ENCODE peak calls at places on chromosomes 5 and 9, in six cellular contexts. B is heart right ventricle, G is T-helper 1 cell, A is NCI-H524, X is activated B cell treated with CpG ODN at 0.5 μM for 24 hours, Y is iPS-NIHi11. U is an unnamed sample.

GRCh38 chr5:164958688-164959087 is 1453.3 kb downstream of the MAT2B start:
- DNase-seq in B (no peak), G (no peak), A (no peak), X (no peak), Y (no peak), U (no peak)

GRCh38 chr9:135561391-135562234 is at the start of gene PAEP:
- DNase-seq in B (no peak), G (no peak), A (no peak), X (no peak), Y (no peak), U (no peak)

GRCh38 chr9:105911104-105911911 is 217.0 kb downstream of the TMEM38B start:
- DNase-seq in B (no peak), G (no peak), A (no peak), X (no peak), Y (peak), U (no peak)

GRCh38 chr9:85178486-85178885 is 509.0 kb downstream of the NTRK2 start:
- DNase-seq in B (no peak), G (no peak), A (no peak), X (no peak), Y (peak), U (no peak)

GRCh38 chr9:29160763-29161353 is 1587.6 kb upstream of the C9orf72 start:
- DNase-seq in B (no peak), G (no peak), A (peak), X (no peak), Y (peak), U (no peak)

GRCh38 chr5:74406844-74407243 is 233.7 kb downstream of the ENC1 start:
- DNase-seq in B (no peak), G (no peak), A (no peak), X (no peak), Y (no peak), U (no peak)

GRCh38 chr5:179161901-179162300 is 101.7 kb downstream of the ZNF354C start:
- DNase-seq in B (no peak), G (no peak), A (no peak), X (no peak), Y (no peak), U (no peak)

GRCh38 chr5:166992874-166993722 is 1298.3 kb upstream of the WWC1 start:
- DNase-seq in B (no peak), G (no peak), A (no peak), X (no peak), Y (no peak), U (no peak)

GRCh38 chr5:32017638-32018429 is 156.3 kb downstream of the GOLPH3 start:
- DNase-seq in B (peak), G (no peak), A (no peak), X (no peak), Y (no peak), U (no peak)

GRCh38 chr5:77971965-77972544 is 195.9 kb upstream of the TBCA start:
- DNase-seq in B (no peak), G (no peak), A (peak), X (no peak), Y (no peak), U (no peak)

GRCh38 chr9:113651896-113652295 is 188.4 kb downstream of the RGS3 start:
- DNase-seq in B (no peak), G (no peak), A (no peak), X (no peak), Y (no peak), U (no peak)

GRCh38 chr9:89313842-89314241 is 2.8 kb downstream of the CKS2 start:
- DNase-seq in B (no peak), G (no peak), A (peak), X (no peak), Y (no peak), U (no peak)

GRCh38 chr5:149407331-149408251 is 28.5 kb upstream of the IL17B start:
- DNase-seq in B (no peak), G (no peak), A (no peak), X (no peak), Y (no peak), U (no peak)

GRCh38 chr5:95864944-95865504 is 42.5 kb upstream of the GLRX start:
- DNase-seq in B (no peak), G (no peak), A (no peak), X (no peak), Y (no peak), U (no peak)

GRCh38 chr5:32645246-32645645 is 59.9 kb downstream of the SUB1 start:
- DNase-seq in B (no peak), G (no peak), A (no peak), X (no peak), Y (no peak), U (no peak)

GRCh38 chr5:116766470-116766947 is 191.9 kb upstream of the SEMA6A start:
- DNase-seq in B (peak), G (no peak), A (no peak), X (no peak), Y (no peak), U (no peak)

GRCh38 chr5:146699729-146700430 is 178.7 kb downstream of the PPP2R2B start:
- DNase-seq in B (no peak), G (no peak), A (peak), X (no peak), Y (no peak), U (no peak)

GRCh38 chr9:134564431-134565170 is 77.0 kb upstream of the COL5A1 start:
- DNase-seq in B (no peak), G (no peak), A (no peak), X (no peak), Y (no peak), U (no peak)